ENCODE peak calls at places on chromosomes 1 and 21, in ten cellular contexts. J, Y, S, N, Z, W, B, F, M and L are unnamed samples.

GRCh38 chr1:17711577-17711910 is 43.6 kb upstream of the ACTL8 start:
- DNase-seq in J (no peak), Y (no peak), S (no peak), N (no peak), Z (no peak), W (no peak), B (no peak), F (no peak), M (no peak), L (no peak)

GRCh38 chr1:100306735-100307313 is 40.8 kb downstream of the RTCA start:
- DNase-seq in J (no peak), Y (peak), S (no peak), N (no peak), Z (no peak), W (no peak), B (no peak), F (no peak), M (no peak), L (no peak)

GRCh38 chr1:118304722-118305344 is 119.8 kb upstream of the SPAG17 start:
- DNase-seq in J (no peak), Y (no peak), S (no peak), N (no peak), Z (no peak), W (no peak), B (no peak), F (no peak), M (no peak), L (no peak)

GRCh38 chr21:43332872-43333300 is 94.0 kb downstream of the SIK1 start:
- DNase-seq in J (no peak), Y (no peak), S (no peak), N (no peak), Z (no peak), W (no peak), B (no peak), F (no peak), M (no peak), L (no peak)

GRCh38 chr1:93641527-93641926 is 40.1 kb downstream of the BCAR3 start:
- DNase-seq in J (no peak), Y (no peak), S (no peak), N (no peak), Z (no peak), W (no peak), B (no peak), F (no peak), M (no peak), L (no peak)

GRCh38 chr1:72557446-72558049 is 275.2 kb upstream of the NEGR1 start:
- DNase-seq in J (no peak), Y (peak), S (no peak), N (no peak), Z (no peak), W (no peak), B (no peak), F (no peak), M (no peak), L (no peak)

GRCh38 chr1:842816-843215 is 80.9 kb upstream of the SAMD11 start:
- DNase-seq in J (no peak), Y (no peak), S (no peak), N (no peak), Z (no peak), W (no peak), B (no peak), F (no peak), M (no peak), L (no peak)

GRCh38 chr1:161382214-161383019 is 14.7 kb upstream of the CFAP126 start:
- DNase-seq in J (no peak), Y (peak), S (no peak), N (no peak), Z (no peak), W (no peak), B (peak), F (no peak), M (no peak), L (peak)

GRCh38 chr1:223810586-223810985 is 35.2 kb downstream of the TP53BP2 start:
- DNase-seq in J (no peak), Y (peak), S (no peak), N (no peak), Z (no peak), W (no peak), B (no peak), F (no peak), M (no peak), L (no peak)

GRCh38 chr1:210363119-210363518 is 34.4 kb downstream of the HHAT start:
- DNase-seq in J (no peak), Y (no peak), S (no peak), N (no peak), Z (no peak), W (no peak), B (no peak), F (no peak), M (no peak), L (no peak)

GRCh38 chr1:84997667-84998600 is 1.0 kb upstream of the MCOLN2 start:
- DNase-seq in J (no peak), Y (no peak), S (no peak), N (peak), Z (no peak), W (no peak), B (no peak), F (peak), M (no peak), L (no peak)

GRCh38 chr1:179930867-179931266 is 23.7 kb upstream of the CEP350 start:
- DNase-seq in J (no peak), Y (no peak), S (no peak), N (no peak), Z (no peak), W (no peak), B (no peak), F (no peak), M (no peak), L (peak)

GRCh38 chr1:200207711-200208126 is 180.2 kb downstream of the NR5A2 start:
- DNase-seq in J (no peak), Y (no peak), S (no peak), N (no peak), Z (no peak), W (no peak), B (no peak), F (no peak), M (no peak), L (no peak)

GRCh38 chr1:17181785-17182464 is 23.0 kb upstream of the PADI1 start:
- DNase-seq in J (no peak), Y (no peak), S (no peak), N (no peak), Z (no peak), W (no peak), B (no peak), F (no peak), M (no peak), L (no peak)

GRCh38 chr1:55402676-55403464 is 187.7 kb upstream of the USP24 start:
- DNase-seq in J (no peak), Y (no peak), S (peak), N (no peak), Z (no peak), W (no peak), B (no peak), F (no peak), M (no peak), L (no peak)

GRCh38 chr21:18248171-18248570 is 3.5 kb downstream of the CHODL start:
- DNase-seq in J (no peak), Y (no peak), S (no peak), N (no peak), Z (no peak), W (no peak), B (no peak), F (no peak), M (no peak), L (no peak)

GRCh38 chr1:184287001-184287400 is 99.8 kb upstream of the C1orf21 start:
- DNase-seq in J (peak), Y (no peak), S (no peak), N (no peak), Z (no peak), W (no peak), B (no peak), F (no peak), M (no peak), L (no peak)

GRCh38 chr1:230622151-230622550 is 20.1 kb upstream of the COG2 start:
- DNase-seq in J (no peak), Y (no peak), S (no peak), N (no peak), Z (no peak), W (no peak), B (no peak), F (no peak), M (no peak), L (no peak)

GRCh38 chr1:30295674-30296073 is 427.7 kb downstream of the MATN1 start:
- DNase-seq in J (no peak), Y (no peak), S (peak), N (no peak), Z (no peak), W (no peak), B (no peak), F (no peak), M (peak), L (no peak)

GRCh38 chr21:42047821-42048613 is 23.1 kb upstream of the UMODL1 start:
- DNase-seq in J (no peak), Y (peak), S (no peak), N (no peak), Z (no peak), W (no peak), B (no peak), F (peak), M (peak), L (no peak)

GRCh38 chr1:56436912-56437403 is 142.4 kb downstream of the PLPP3 start:
- DNase-seq in J (no peak), Y (no peak), S (no peak), N (no peak), Z (no peak), W (no peak), B (peak), F (no peak), M (no peak), L (no peak)

GRCh38 chr1:6157528-6158174 is 22.5 kb downstream of the CHD5 start:
- DNase-seq in J (no peak), Y (no peak), S (no peak), N (peak), Z (no peak), W (no peak), B (peak), F (no peak), M (no peak), L (peak)

GRCh38 chr1:215957692-215958091 is 390.6 kb downstream of the KCTD3 start:
- DNase-seq in J (no peak), Y (no peak), S (no peak), N (no peak), Z (no peak), W (no peak), B (no peak), F (no peak), M (no peak), L (no peak)

GRCh38 chr1:101185421-101185820 is 51.4 kb upstream of the S1PR1 start:
- DNase-seq in J (no peak), Y (no peak), S (no peak), N (no peak), Z (no peak), W (no peak), B (no peak), F (no peak), M (no peak), L (no peak)

GRCh38 chr1:67978988-67979516 is 71.4 kb downstream of the DIRAS3 start:
- DNase-seq in J (no peak), Y (peak), S (no peak), N (no peak), Z (no peak), W (no peak), B (peak), F (no peak), M (no peak), L (no peak)

GRCh38 chr1:62076286-62076685 is 118.4 kb upstream of the L1TD1 start:
- DNase-seq in J (no peak), Y (peak), S (no peak), N (no peak), Z (no peak), W (no peak), B (peak), F (no peak), M (no peak), L (no peak)

GRCh38 chr1:65572701-65573421 is 152.4 kb downstream of the LEPR start:
- DNase-seq in J (no peak), Y (no peak), S (no peak), N (no peak), Z (no peak), W (no peak), B (no peak), F (no peak), M (no peak), L (no peak)

GRCh38 chr1:44571712-44572571 is 102.3 kb downstream of the TMEM53 start:
- DNase-seq in J (no peak), Y (peak), S (no peak), N (no peak), Z (no peak), W (no peak), B (peak), F (no peak), M (no peak), L (no peak)

GRCh38 chr1:200139661-200140250 is 112.2 kb downstream of the NR5A2 start:
- DNase-seq in J (no peak), Y (peak), S (no peak), N (no peak), Z (no peak), W (no peak), B (peak), F (no peak), M (no peak), L (no peak)

GRCh38 chr1:183571678-183572268 is 18.5 kb downstream of the NCF2 start:
- DNase-seq in J (no peak), Y (no peak), S (no peak), N (no peak), Z (no peak), W (no peak), B (no peak), F (no peak), M (no peak), L (no peak)

GRCh38 chr21:16195476-16195875 is 465.7 kb downstream of the USP25 start:
- DNase-seq in J (no peak), Y (peak), S (no peak), N (no peak), Z (no peak), W (no peak), B (no peak), F (no peak), M (no peak), L (no peak)

GRCh38 chr1:54379481-54380284 is 26.5 kb downstream of the SSBP3 start:
- DNase-seq in J (no peak), Y (no peak), S (no peak), N (no peak), Z (no peak), W (no peak), B (no peak), F (no peak), M (peak), L (no peak)

GRCh38 chr1:34777519-34778321 is 3.3 kb upstream of the GJB3 start:
- DNase-seq in J (peak), Y (no peak), S (no peak), N (no peak), Z (no peak), W (peak), B (no peak), F (no peak), M (no peak), L (no peak)

GRCh38 chr1:64915381-64916274 is 50.7 kb downstream of the JAK1 start:
- DNase-seq in J (no peak), Y (peak), S (no peak), N (peak), Z (peak), W (no peak), B (peak), F (no peak), M (peak), L (no peak)

GRCh38 chr21:29052224-29052623 is 21.2 kb downstream of the CCT8 start:
- DNase-seq in J (no peak), Y (no peak), S (no peak), N (no peak), Z (no peak), W (no peak), B (no peak), F (no peak), M (no peak), L (no peak)

GRCh38 chr1:57623039-57623790 is 199.4 kb upstream of the DAB1 start:
- DNase-seq in J (no peak), Y (peak), S (no peak), N (no peak), Z (no peak), W (no peak), B (peak), F (no peak), M (no peak), L (no peak)

GRCh38 chr1:222060247-222060851 is 318.5 kb upstream of the DUSP10 start:
- DNase-seq in J (no peak), Y (no peak), S (peak), N (no peak), Z (no peak), W (no peak), B (no peak), F (no peak), M (no peak), L (no peak)

GRCh38 chr1:119347858-119348257 is 20.7 kb upstream of the HAO2 start:
- DNase-seq in J (no peak), Y (no peak), S (peak), N (no peak), Z (no peak), W (no peak), B (no peak), F (no peak), M (no peak), L (no peak)

GRCh38 chr21:44408226-44408625 is 47.1 kb upstream of the LRRC3 start:
- DNase-seq in J (no peak), Y (no peak), S (no peak), N (no peak), Z (no peak), W (no peak), B (no peak), F (no peak), M (no peak), L (no peak)

GRCh38 chr1:155253208-155253607 is 2.1 kb downstream of the ENTREP3 start:
- DNase-seq in J (no peak), Y (no peak), S (no peak), N (no peak), Z (no peak), W (no peak), B (no peak), F (peak), M (no peak), L (no peak)
- H3K4me3 ChIP-seq in J (no peak), Y (no peak), S (peak), N (no peak), Z (no peak), W (no peak), B (no peak), F (no peak), M (peak), L (no peak)

DNA sequence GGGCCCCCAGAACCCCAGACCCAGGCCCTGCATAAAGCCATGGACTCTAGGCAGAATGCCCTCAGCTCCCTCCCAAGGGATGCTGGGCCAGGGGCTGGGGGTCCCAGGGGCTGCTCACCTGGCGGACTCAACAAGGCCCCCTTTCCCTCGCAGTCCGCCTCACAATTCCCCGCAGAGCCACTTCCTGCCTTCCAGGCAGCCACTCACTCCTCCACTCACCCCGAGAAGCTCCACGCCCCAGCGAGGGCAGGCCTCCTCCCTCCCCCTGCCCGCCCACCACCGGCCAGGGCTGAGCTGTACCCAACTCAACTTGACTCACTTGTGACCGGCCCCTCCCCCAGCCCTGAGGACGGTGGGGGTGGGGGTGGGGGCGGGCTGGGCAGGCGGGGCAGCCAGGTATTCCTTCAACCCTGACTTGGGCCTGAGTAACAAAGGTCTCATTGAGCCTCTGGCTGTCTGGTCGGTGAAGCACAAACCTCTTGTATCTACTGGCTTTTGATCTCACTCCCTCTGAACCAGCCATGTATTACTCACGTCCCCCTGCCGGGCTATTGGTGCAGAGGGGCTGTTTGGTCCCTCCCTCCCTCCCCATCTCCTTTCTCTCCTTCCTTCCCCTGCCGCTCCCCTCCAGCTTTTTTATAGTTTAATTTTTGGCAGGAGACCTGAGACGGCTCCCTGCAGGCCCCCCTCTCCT is 5.9 kb downstream of the BLACAT1 start:
- DNase-seq in J (no peak), Y (no peak), S (no peak), N (peak), Z (no peak), W (no peak), B (peak), F (no peak), M (peak), L (peak)
- TF ChIP-seq POLR2AphosphoS5 in J (no peak), Y (no peak), S (no peak), N (no peak), Z (no peak), W (no peak), B (peak), F (no peak), M (no peak), L (no peak)

GRCh38 chr21:25425156-25425555 is 182.1 kb downstream of the MRPL39 start:
- DNase-seq in J (no peak), Y (no peak), S (no peak), N (no peak), Z (no peak), W (no peak), B (no peak), F (no peak), M (no peak), L (no peak)

GRCh38 chr21:25424674-25425073 is 182.6 kb downstream of the MRPL39 start:
- DNase-seq in J (no peak), Y (no peak), S (no peak), N (no peak), Z (no peak), W (no peak), B (no peak), F (no peak), M (no peak), L (no peak)

GRCh38 chr21:25427828-25428227 is 179.5 kb downstream of the MRPL39 start:
- DNase-seq in J (no peak), Y (no peak), S (no peak), N (no peak), Z (no peak), W (no peak), B (no peak), F (no peak), M (no peak), L (no peak)

GRCh38 chr21:25426580-25426979 is 180.7 kb downstream of the MRPL39 start:
- DNase-seq in J (no peak), Y (no peak), S (no peak), N (no peak), Z (no peak), W (no peak), B (no peak), F (no peak), M (no peak), L (no peak)

GRCh38 chr21:25428537-25428936 is 178.7 kb downstream of the MRPL39 start:
- DNase-seq in J (no peak), Y (no peak), S (no peak), N (no peak), Z (no peak), W (no peak), B (no peak), F (no peak), M (no peak), L (no peak)
- TF ChIP-seq POLR2A in J (no peak), Y (no peak), S (no peak), N (no peak), Z (no peak), W (no peak), B (no peak), F (no peak), M (no peak), L (no peak)

GRCh38 chr1:25548601-25549000 is 5.2 kb downstream of the LDLRAP1 start:
- DNase-seq in J (peak), Y (no peak), S (no peak), N (no peak), Z (no peak), W (no peak), B (no peak), F (no peak), M (no peak), L (no peak)
- H3K4me3 ChIP-seq in J (no peak), Y (no peak), S (no peak), N (no peak), Z (no peak), W (no peak), B (no peak), F (no peak), M (no peak), L (no peak)

GRCh38 chr1:25967308-25967707 is 30.6 kb downstream of the PAFAH2 start:
- DNase-seq in J (no peak), Y (no peak), S (no peak), N (no peak), Z (no peak), W (no peak), B (no peak), F (no peak), M (no peak), L (no peak)

GRCh38 chr1:25971882-25972180 is 26.0 kb downstream of the PAFAH2 start:
- DNase-seq in J (no peak), Y (no peak), S (no peak), N (no peak), Z (no peak), W (no peak), B (no peak), F (no peak), M (no peak), L (no peak)

GRCh38 chr1:25973610-25974355 is 24.1 kb downstream of the PAFAH2 start:
- DNase-seq in J (no peak), Y (no peak), S (no peak), N (no peak), Z (no peak), W (no peak), B (no peak), F (no peak), M (no peak), L (no peak)

DNA sequence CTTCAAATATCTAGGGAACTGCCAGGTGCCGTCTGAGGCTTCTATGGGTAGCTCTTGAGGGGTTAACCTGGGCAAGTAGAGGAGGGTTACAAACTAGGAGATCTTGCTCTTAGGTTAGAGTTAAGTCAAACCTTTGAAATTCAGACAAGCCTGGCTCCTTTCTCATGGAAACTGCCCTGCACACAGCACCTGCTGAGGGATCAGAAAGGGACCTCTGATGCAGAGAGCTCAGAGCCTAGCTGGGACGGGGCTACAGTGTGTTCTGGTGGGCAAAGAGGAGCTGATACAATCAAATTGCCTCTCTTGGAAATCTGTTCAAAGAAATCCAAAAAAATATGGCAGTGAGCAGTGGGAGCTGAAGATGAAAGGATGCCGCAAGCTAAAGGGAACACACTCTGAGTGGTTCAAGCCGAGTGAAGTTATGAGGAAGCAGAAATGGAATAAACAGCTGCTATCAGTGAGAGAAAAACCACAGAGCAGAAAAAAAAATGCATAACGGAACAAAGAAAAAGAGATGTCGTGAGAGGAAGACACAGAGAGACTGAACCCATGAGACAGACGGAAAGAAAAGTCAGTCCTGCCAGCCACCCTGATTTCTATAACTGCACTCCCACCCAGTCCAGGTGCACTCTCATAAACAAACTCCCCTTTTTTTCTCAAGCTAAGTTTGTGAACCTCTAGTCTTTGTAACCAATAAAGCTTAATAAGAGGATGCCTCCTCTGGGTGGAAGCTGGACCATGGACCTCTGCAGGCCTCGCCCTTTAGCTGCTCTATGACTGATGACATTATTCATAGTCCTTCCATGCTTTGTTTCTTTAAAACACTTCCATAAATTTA is 26.6 kb downstream of the PAFAH2 start:
- DNase-seq in J (no peak), Y (no peak), S (no peak), N (no peak), Z (no peak), W (no peak), B (no peak), F (no peak), M (no peak), L (no peak)
- TF ChIP-seq POLR2AphosphoS5 in J (no peak), Y (no peak), S (no peak), N (no peak), Z (no peak), W (no peak), B (no peak), F (no peak), M (no peak), L (no peak)